ENCODE peak calls at places on chromosomes 5 and 9, in ten cellular contexts. One of them, this sample, is unnamed. For H3K4me1 and H3K36me3, the result is how much of the 10 kb centered on the place peaks cover.

GRCh38 chr5:4027335-4027734 is 431.7 kb downstream of the IRX1 start:
- DNase-seq in SJSA1: no peak
- DNase-seq in lung: no peak
- DNase-seq in CD8-positive, alpha-beta T cell: no peak
- DNase-seq in hepatocyte: no peak
- DNase-seq in GM23248: peak
- DNase-seq in A673: no peak
- DNase-seq in psoas muscle: no peak
- DNase-seq in PC-3: no peak
- DNase-seq in Karpas-422: no peak
- DNase-seq in this sample: no peak

GRCh38 chr9:116661037-116661954 is 25.8 kb upstream of the TRIM32 start:
- DNase-seq in GM23248: peak
- DNase-seq in SJSA1: no peak
- DNase-seq in PC-3: peak
- DNase-seq in CD8-positive, alpha-beta T cell: no peak
- DNase-seq in Karpas-422: peak
- DNase-seq in psoas muscle: no peak
- DNase-seq in lung: no peak
- DNase-seq in hepatocyte: peak
- DNase-seq in A673: peak
- DNase-seq in this sample: peak

GRCh38 chr5:83711982-83712601 is 8.6 kb downstream of the HAPLN1 start:
- DNase-seq in CD8-positive, alpha-beta T cell: no peak
- DNase-seq in Karpas-422: peak
- DNase-seq in hepatocyte: peak
- DNase-seq in PC-3: peak
- DNase-seq in GM23248: peak
- DNase-seq in SJSA1: no peak
- DNase-seq in A673: peak
- DNase-seq in lung: no peak
- DNase-seq in psoas muscle: no peak
- DNase-seq in this sample: no peak

GRCh38 chr5:124111886-124112285 is 599.9 kb downstream of the CSNK1G3 start:
- DNase-seq in hepatocyte: no peak
- DNase-seq in Karpas-422: no peak
- DNase-seq in SJSA1: no peak
- DNase-seq in PC-3: peak
- DNase-seq in CD8-positive, alpha-beta T cell: no peak
- DNase-seq in psoas muscle: no peak
- DNase-seq in lung: no peak
- DNase-seq in GM23248: peak
- DNase-seq in A673: no peak
- DNase-seq in this sample: no peak

GRCh38 chr9:126838055-126838811 is 22.2 kb upstream of the ZBTB34 start:
- DNase-seq in PC-3: no peak
- DNase-seq in CD8-positive, alpha-beta T cell: no peak
- DNase-seq in SJSA1: peak
- DNase-seq in lung: no peak
- DNase-seq in GM23248: no peak
- DNase-seq in A673: no peak
- DNase-seq in hepatocyte: no peak
- DNase-seq in psoas muscle: no peak
- DNase-seq in Karpas-422: no peak
- DNase-seq in this sample: no peak

GRCh38 chr9:87194471-87194870 is 247.2 kb upstream of the GAS1 start:
- DNase-seq in SJSA1: peak
- DNase-seq in A673: no peak
- DNase-seq in GM23248: peak
- DNase-seq in hepatocyte: peak
- DNase-seq in psoas muscle: no peak
- DNase-seq in CD8-positive, alpha-beta T cell: no peak
- DNase-seq in PC-3: no peak
- DNase-seq in lung: no peak
- DNase-seq in Karpas-422: no peak
- DNase-seq in this sample: no peak

GRCh38 chr9:82810902-82811301 is 252.0 kb downstream of the RASEF start:
- DNase-seq in lung: no peak
- DNase-seq in hepatocyte: peak
- DNase-seq in SJSA1: no peak
- DNase-seq in A673: peak
- DNase-seq in GM23248: peak
- DNase-seq in PC-3: peak
- DNase-seq in CD8-positive, alpha-beta T cell: no peak
- DNase-seq in Karpas-422: no peak
- DNase-seq in psoas muscle: no peak
- DNase-seq in this sample: no peak

GRCh38 chr5:144202725-144203124 is 32.1 kb downstream of the KCTD16 start:
- DNase-seq in Karpas-422: no peak
- DNase-seq in PC-3: no peak
- DNase-seq in SJSA1: no peak
- DNase-seq in CD8-positive, alpha-beta T cell: no peak
- DNase-seq in GM23248: no peak
- DNase-seq in lung: no peak
- DNase-seq in A673: no peak
- DNase-seq in hepatocyte: no peak
- DNase-seq in psoas muscle: no peak
- DNase-seq in this sample: no peak

GRCh38 chr5:65992630-65993029 is 66.3 kb downstream of the ERBIN start:
- DNase-seq in GM23248: no peak
- DNase-seq in PC-3: no peak
- DNase-seq in lung: no peak
- DNase-seq in Karpas-422: no peak
- DNase-seq in SJSA1: no peak
- DNase-seq in hepatocyte: no peak
- DNase-seq in CD8-positive, alpha-beta T cell: no peak
- DNase-seq in A673: no peak
- DNase-seq in psoas muscle: no peak
- DNase-seq in this sample: no peak

GRCh38 chr9:105656131-105656921 is 5.9 kb upstream of the TAL2 start:
- DNase-seq in Karpas-422: peak
- DNase-seq in GM23248: peak
- DNase-seq in psoas muscle: peak
- DNase-seq in A673: peak
- DNase-seq in SJSA1: no peak
- DNase-seq in lung: no peak
- DNase-seq in hepatocyte: peak
- DNase-seq in PC-3: no peak
- DNase-seq in CD8-positive, alpha-beta T cell: no peak
- DNase-seq in this sample: peak

GRCh38 chr5:54526604-54527359 is 9.2 kb downstream of the SNX18 start:
- DNase-seq in A673: no peak
- DNase-seq in psoas muscle: no peak
- DNase-seq in SJSA1: no peak
- DNase-seq in hepatocyte: no peak
- DNase-seq in PC-3: no peak
- DNase-seq in lung: no peak
- DNase-seq in GM23248: no peak
- DNase-seq in Karpas-422: no peak
- DNase-seq in CD8-positive, alpha-beta T cell: no peak
- DNase-seq in this sample: no peak

GRCh38 chr5:172892713-172893112 is 58.7 kb downstream of the ERGIC1 start:
- DNase-seq in CD8-positive, alpha-beta T cell: no peak
- DNase-seq in GM23248: no peak
- DNase-seq in psoas muscle: peak
- DNase-seq in lung: no peak
- DNase-seq in A673: no peak
- DNase-seq in PC-3: no peak
- DNase-seq in SJSA1: no peak
- DNase-seq in Karpas-422: no peak
- DNase-seq in hepatocyte: no peak
- DNase-seq in this sample: no peak

GRCh38 chr5:151740336-151740942 is 18.0 kb downstream of the ATOX1 start:
- DNase-seq in Karpas-422: peak
- DNase-seq in A673: peak
- DNase-seq in CD8-positive, alpha-beta T cell: peak
- DNase-seq in SJSA1: peak
- DNase-seq in PC-3: peak
- DNase-seq in GM23248: peak
- DNase-seq in lung: peak
- DNase-seq in hepatocyte: peak
- DNase-seq in psoas muscle: peak
- DNase-seq in this sample: peak

GRCh38 chr5:59583810-59584562 is 309.5 kb downstream of the PDE4D start:
- DNase-seq in SJSA1: no peak
- DNase-seq in CD8-positive, alpha-beta T cell: no peak
- DNase-seq in A673: no peak
- DNase-seq in Karpas-422: no peak
- DNase-seq in hepatocyte: peak
- DNase-seq in PC-3: no peak
- DNase-seq in GM23248: no peak
- DNase-seq in lung: no peak
- DNase-seq in psoas muscle: no peak
- DNase-seq in this sample: no peak

GRCh38 chr9:97602430-97602829 is 30.7 kb downstream of the TSTD2 start:
- DNase-seq in PC-3: no peak
- DNase-seq in A673: no peak
- DNase-seq in GM23248: no peak
- DNase-seq in Karpas-422: no peak
- DNase-seq in lung: no peak
- DNase-seq in hepatocyte: no peak
- DNase-seq in psoas muscle: no peak
- DNase-seq in SJSA1: no peak
- DNase-seq in CD8-positive, alpha-beta T cell: no peak
- DNase-seq in this sample: no peak
- H3K4me1 ChIP-seq in PC-3: under half
- H3K4me1 ChIP-seq in A673: under half
- H3K4me1 ChIP-seq in GM23248: under half
- H3K4me1 ChIP-seq in Karpas-422: under half
- H3K4me1 ChIP-seq in lung: under half
- H3K4me1 ChIP-seq in hepatocyte: under half
- H3K4me1 ChIP-seq in psoas muscle: half or more
- H3K4me1 ChIP-seq in SJSA1: under half
- H3K4me1 ChIP-seq in CD8-positive, alpha-beta T cell: under half
- H3K4me1 ChIP-seq in this sample: under half

GRCh38 chr9:5670079-5670478 is 41.2 kb downstream of the RIC1 start:
- DNase-seq in SJSA1: no peak
- DNase-seq in psoas muscle: no peak
- DNase-seq in A673: no peak
- DNase-seq in PC-3: no peak
- DNase-seq in Karpas-422: no peak
- DNase-seq in hepatocyte: no peak
- DNase-seq in GM23248: no peak
- DNase-seq in lung: no peak
- DNase-seq in CD8-positive, alpha-beta T cell: no peak
- DNase-seq in this sample: no peak
- H3K36me3 ChIP-seq in SJSA1: under half
- H3K36me3 ChIP-seq in psoas muscle: under half
- H3K36me3 ChIP-seq in A673: under half
- H3K36me3 ChIP-seq in PC-3: under half
- H3K36me3 ChIP-seq in Karpas-422: under half
- H3K36me3 ChIP-seq in hepatocyte: under half
- H3K36me3 ChIP-seq in GM23248: under half
- H3K36me3 ChIP-seq in lung: under half
- H3K36me3 ChIP-seq in CD8-positive, alpha-beta T cell: under half
- H3K36me3 ChIP-seq in this sample: under half

GRCh38 chr9:27560457-27560856 is 12.8 kb downstream of the C9orf72 start:
- DNase-seq in CD8-positive, alpha-beta T cell: no peak
- DNase-seq in A673: no peak
- DNase-seq in lung: no peak
- DNase-seq in SJSA1: no peak
- DNase-seq in PC-3: no peak
- DNase-seq in GM23248: no peak
- DNase-seq in psoas muscle: no peak
- DNase-seq in hepatocyte: no peak
- DNase-seq in Karpas-422: no peak
- DNase-seq in this sample: no peak
- H3K27ac ChIP-seq in CD8-positive, alpha-beta T cell: no peak
- H3K27ac ChIP-seq in A673: no peak
- H3K27ac ChIP-seq in lung: no peak
- H3K27ac ChIP-seq in SJSA1: no peak
- H3K27ac ChIP-seq in PC-3: no peak
- H3K27ac ChIP-seq in GM23248: no peak
- H3K27ac ChIP-seq in psoas muscle: no peak
- H3K27ac ChIP-seq in hepatocyte: no peak
- H3K27ac ChIP-seq in Karpas-422: no peak
- H3K27ac ChIP-seq in this sample: no peak

GRCh38 chr5:132067941-132068808 is 5.4 kb upstream of the CSF2 start:
- DNase-seq in hepatocyte: no peak
- DNase-seq in lung: no peak
- DNase-seq in psoas muscle: peak
- DNase-seq in SJSA1: no peak
- DNase-seq in PC-3: no peak
- DNase-seq in CD8-positive, alpha-beta T cell: no peak
- DNase-seq in A673: no peak
- DNase-seq in Karpas-422: no peak
- DNase-seq in GM23248: no peak
- DNase-seq in this sample: peak
- H3K4me1 ChIP-seq in hepatocyte: under half
- H3K4me1 ChIP-seq in lung: under half
- H3K4me1 ChIP-seq in psoas muscle: under half
- H3K4me1 ChIP-seq in SJSA1: under half
- H3K4me1 ChIP-seq in PC-3: under half
- H3K4me1 ChIP-seq in CD8-positive, alpha-beta T cell: under half
- H3K4me1 ChIP-seq in A673: under half
- H3K4me1 ChIP-seq in Karpas-422: under half
- H3K4me1 ChIP-seq in GM23248: under half
- H3K4me1 ChIP-seq in this sample: under half

DNA sequence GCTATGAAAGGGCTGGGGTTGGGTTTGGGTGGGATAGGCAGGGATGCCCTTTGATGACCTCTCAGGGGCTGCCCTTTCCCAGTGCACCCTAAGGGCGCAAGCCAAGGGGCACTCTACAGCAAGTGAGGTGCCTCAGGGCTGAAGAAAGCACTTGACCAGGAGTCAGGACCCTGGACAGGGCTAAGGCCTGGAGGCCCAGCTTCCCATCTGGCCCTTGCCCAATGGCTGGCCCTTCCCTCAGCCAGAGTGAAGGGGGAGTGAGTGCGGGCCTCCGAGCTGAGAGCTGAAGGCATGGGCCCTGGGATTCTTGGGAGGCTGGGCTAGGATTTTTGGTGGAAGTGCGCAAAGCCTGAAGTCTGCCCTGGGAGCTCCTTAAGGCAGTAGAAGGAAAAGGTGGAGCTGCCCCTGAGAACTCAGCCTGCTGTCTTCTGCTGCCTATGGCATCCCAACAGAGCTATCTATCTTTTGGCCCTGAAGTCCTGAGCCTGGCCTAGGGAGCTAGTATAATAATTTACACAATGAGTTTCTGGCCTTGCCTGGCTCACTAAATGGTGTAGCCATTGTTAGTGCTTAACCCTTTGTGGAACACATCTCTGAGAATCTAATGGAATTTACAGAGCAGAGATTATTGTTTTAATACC is 16.4 kb downstream of the JADE2 start:
- DNase-seq in SJSA1: no peak
- DNase-seq in Karpas-422: peak
- DNase-seq in PC-3: peak
- DNase-seq in hepatocyte: peak
- DNase-seq in lung: peak
- DNase-seq in CD8-positive, alpha-beta T cell: no peak
- DNase-seq in psoas muscle: no peak
- DNase-seq in GM23248: peak
- DNase-seq in A673: no peak
- DNase-seq in this sample: peak
- H3K36me3 ChIP-seq in SJSA1: half or more
- H3K36me3 ChIP-seq in Karpas-422: under half
- H3K36me3 ChIP-seq in PC-3: under half
- H3K36me3 ChIP-seq in hepatocyte: under half
- H3K36me3 ChIP-seq in lung: under half
- H3K36me3 ChIP-seq in CD8-positive, alpha-beta T cell: half or more
- H3K36me3 ChIP-seq in psoas muscle: half or more
- H3K36me3 ChIP-seq in GM23248: under half
- H3K36me3 ChIP-seq in A673: under half
- H3K36me3 ChIP-seq in this sample: under half

This sample was measured in osteoblast.